ENCODE peak calls at places on chromosomes 2 and 18, in ten cellular contexts. G is T-helper 2 cell; J is activated T-cell treated with anti-CD3 and anti-CD28 coated beads, Interleukin-2, amount 50 U/mL, for 24 hours; R is activated naive CD4-positive, alpha-beta T cell treated with anti-CD3 and anti-CD28 coated beads, Interleukin-2, amount 50 U/mL, for 16 hours; X is nucleus accumbens; E is NCI-H2171; A is mesendoderm; T is NCI-H748 treated with DMSO at 0.1 percent for 48 hours; Y is NCI-H82; D is GM20000. K is an unnamed sample.

GRCh38 chr2:72138011-72138881 is 9.4 kb downstream of the CYP26B1 start:
- DNase-seq in G (no peak), J (peak; percentile 28), R (no peak), X (no peak), E (no peak), A (no peak), T (no peak), Y (no peak), D (no peak), K (no peak)

GRCh38 chr2:11069566-11070185 is 85.6 kb upstream of the SLC66A3 start:
- DNase-seq in G (no peak), J (no peak), R (no peak), X (no peak), E (no peak), A (no peak), T (no peak), Y (no peak), D (no peak), K (no peak)

GRCh38 chr2:171509945-171510731 is 12.1 kb upstream of the CYBRD1 start:
- DNase-seq in G (peak; percentile 7), J (no peak), R (no peak), X (no peak), E (no peak), A (no peak), T (no peak), Y (no peak), D (peak; percentile 73), K (no peak)

GRCh38 chr2:105377871-105378270 is 21.0 kb downstream of the FHL2 start:
- DNase-seq in G (no peak), J (no peak), R (no peak), X (no peak), E (no peak), A (no peak), T (no peak), Y (no peak), D (no peak), K (no peak)

GRCh38 chr2:11858883-11859282 is 112.5 kb downstream of the LPIN1 start:
- DNase-seq in G (no peak), J (no peak), R (no peak), X (no peak), E (no peak), A (no peak), T (no peak), Y (no peak), D (no peak), K (no peak)

GRCh38 chr2:10792001-10792400 is 20.6 kb downstream of the PDIA6 start:
- DNase-seq in G (no peak), J (no peak), R (no peak), X (no peak), E (no peak), A (no peak), T (no peak), Y (no peak), D (no peak), K (no peak)

GRCh38 chr2:217858519-217859466 is 144.0 kb downstream of the TNS1 start:
- DNase-seq in G (no peak), J (no peak), R (no peak), X (peak; percentile 42), E (peak; percentile 43), A (peak; percentile 45), T (no peak), Y (peak; percentile 55), D (no peak), K (no peak)

GRCh38 chr2:21019000-21019677 is 24.7 kb downstream of the APOB start:
- DNase-seq in G (no peak), J (no peak), R (no peak), X (no peak), E (no peak), A (no peak), T (no peak), Y (no peak), D (no peak), K (no peak)

GRCh38 chr2:235766206-235766794 is 272.5 kb downstream of the AGAP1 start:
- DNase-seq in G (peak; percentile 50), J (no peak), R (peak; percentile 24), X (no peak), E (peak; percentile 51), A (peak; percentile 85), T (peak; percentile 81), Y (peak; percentile 91), D (peak; percentile 84), K (peak; percentile 77)

GRCh38 chr18:58756148-58756547 is 84.9 kb downstream of the MALT1 start:
- DNase-seq in G (no peak), J (no peak), R (no peak), X (no peak), E (no peak), A (peak; percentile 12), T (no peak), Y (no peak), D (no peak), K (no peak)

GRCh38 chr2:22703286-22703925 is 681.6 kb upstream of the KLHL29 start:
- DNase-seq in G (no peak), J (no peak), R (no peak), X (no peak), E (no peak), A (no peak), T (no peak), Y (no peak), D (no peak), K (no peak)

GRCh38 chr2:1553671-1554295 is 140.5 kb downstream of the TPO start:
- DNase-seq in G (no peak), J (no peak), R (no peak), X (no peak), E (no peak), A (peak; percentile 90), T (no peak), Y (no peak), D (no peak), K (no peak)

GRCh38 chr2:86764661-86765307 is 25.9 kb downstream of the CD8A start:
- DNase-seq in G (peak; percentile 60), J (no peak), R (no peak), X (no peak), E (peak; percentile 19), A (peak; percentile 68), T (peak; percentile 1), Y (peak; percentile 60), D (peak; percentile 46), K (peak; percentile 64)

GRCh38 chr18:54112356-54112755 is 112.1 kb downstream of the MBD2 start:
- DNase-seq in G (no peak), J (no peak), R (no peak), X (no peak), E (no peak), A (no peak), T (no peak), Y (no peak), D (no peak), K (no peak)

GRCh38 chr18:23727707-23728493 is 38.6 kb downstream of the LAMA3 start:
- DNase-seq in G (no peak), J (no peak), R (no peak), X (no peak), E (no peak), A (no peak), T (no peak), Y (no peak), D (no peak), K (no peak)

GRCh38 chr2:215609089-215610032 is 173.5 kb upstream of the FN1 start:
- DNase-seq in G (no peak), J (no peak), R (no peak), X (no peak), E (no peak), A (no peak), T (no peak), Y (no peak), D (no peak), K (no peak)

GRCh38 chr18:413263-413662 is 87.2 kb downstream of the COLEC12 start:
- DNase-seq in G (no peak), J (no peak), R (no peak), X (no peak), E (no peak), A (no peak), T (no peak), Y (no peak), D (no peak), K (no peak)

GRCh38 chr2:45096996-45097395 is 87.7 kb upstream of the SIX2 start:
- DNase-seq in G (no peak), J (no peak), R (no peak), X (no peak), E (no peak), A (no peak), T (no peak), Y (no peak), D (no peak), K (no peak)